ENCODE peak calls at places on chromosomes 4 and X, in eight cellular contexts. Y is neural crest cell; S is mesendoderm; D is iPS-NIHi11; U is DMS153; A is mucosa of descending colon; L is GM12892; R is activated naive CD4-positive, alpha-beta T cell treated with anti-CD3 and anti-CD28 coated beads, Interleukin-2, amount 10 ng/mL, durations not matched to agents 7 days and 5 days. F is an unnamed sample.

GRCh38 chr4:101782546-101782945 is 8.0 kb upstream of the BANK1 start:
- DNase-seq in L (no peak), Y (no peak), R (no peak), A (no peak), U (no peak), S (no peak), D (no peak), F (no peak)

GRCh38 chr4:107034982-107035710 is 967 bp downstream of the DKK2 start:
- DNase-seq in Y (peak), A (peak), U (no peak), R (no peak), L (no peak), S (peak), D (peak), F (peak)

GRCh38 chr4:54754394-54754793 is 96.6 kb downstream of the KIT start:
- DNase-seq in U (no peak), L (no peak), S (no peak), Y (no peak), R (no peak), D (no peak), A (no peak), F (no peak)

GRCh38 chr4:47531241-47531953 is 46.3 kb downstream of the ATP10D start:
- DNase-seq in S (peak), A (no peak), D (peak), Y (no peak), R (peak), U (no peak), L (peak), F (no peak)

GRCh38 chr4:22515888-22516541 is at the start of gene ADGRA3:
- DNase-seq in S (peak), U (no peak), Y (peak), A (peak), D (peak), R (peak), L (peak), F (peak)

GRCh38 chr4:99826016-99826415 is 9.4 kb downstream of the DAPP1 start:
- DNase-seq in U (no peak), R (no peak), D (no peak), A (no peak), L (no peak), Y (no peak), S (no peak), F (no peak)

GRCh38 chrX:23435575-23435974 is 100.9 kb downstream of the PTCHD1 start:
- DNase-seq in R (no peak), D (no peak), S (no peak), Y (no peak), L (no peak), U (no peak), A (no peak), F (no peak)

GRCh38 chrX:119541188-119541587 is 24.0 kb downstream of the STEEP1 start:
- DNase-seq in R (no peak), Y (no peak), U (no peak), D (peak), S (peak), A (no peak), L (no peak), F (no peak)

GRCh38 chr4:177699365-177700213 is 257.4 kb upstream of the AGA start:
- DNase-seq in U (no peak), D (no peak), R (no peak), A (no peak), Y (no peak), S (no peak), L (no peak), F (no peak)

GRCh38 chrX:67555578-67556203 is 11.9 kb downstream of the AR start:
- DNase-seq in S (peak), D (peak), R (no peak), Y (no peak), U (no peak), L (no peak), A (no peak), F (no peak)

GRCh38 chr4:42895452-42895851 is 2.9 kb downstream of the GRXCR1 start:
- DNase-seq in L (no peak), A (no peak), D (no peak), R (no peak), S (no peak), Y (no peak), U (no peak), F (no peak)

GRCh38 chr4:139461022-139461421 is 7.1 kb downstream of the RAB33B start:
- DNase-seq in Y (no peak), U (no peak), S (peak), A (no peak), L (no peak), R (no peak), D (peak), F (no peak)

GRCh38 chrX:130053236-130053635 is 57.1 kb downstream of the ELF4 start:
- DNase-seq in U (no peak), D (no peak), A (no peak), Y (no peak), S (no peak), R (no peak), L (no peak), F (no peak)

GRCh38 chrX:50920132-50920531 is 9.6 kb downstream of the BMP15 start:
- DNase-seq in R (no peak), D (no peak), A (no peak), Y (no peak), L (no peak), S (peak), U (no peak), F (no peak)

GRCh38 chr4:42906906-42907774 is 14.6 kb downstream of the GRXCR1 start:
- DNase-seq in Y (no peak), A (peak), L (no peak), D (no peak), U (no peak), R (no peak), S (peak), F (no peak)

GRCh38 chrX:130120321-130120731 is 10.0 kb upstream of the ELF4 start:
- DNase-seq in D (peak), A (no peak), R (no peak), S (peak), Y (peak), U (no peak), L (peak), F (no peak)

GRCh38 chr4:84497220-84497834 is 1.8 kb downstream of the NKX6-1 start:
- DNase-seq in A (no peak), D (no peak), U (no peak), R (no peak), S (no peak), L (no peak), Y (no peak), F (no peak)

GRCh38 chrX:70001269-70001668 is 48.5 kb downstream of the AWAT2 start:
- DNase-seq in S (no peak), Y (no peak), A (no peak), D (no peak), R (no peak), L (no peak), U (no peak), F (no peak)

GRCh38 chr4:183905081-183905592 is at the start of gene STOX2:
- DNase-seq in R (peak), S (peak), A (peak), D (peak), U (peak), Y (peak), L (no peak), F (peak)

GRCh38 chr4:181289203-181289602 is 954.0 kb upstream of the TENM3 start:
- DNase-seq in L (no peak), S (peak), A (no peak), U (peak), D (no peak), Y (no peak), R (no peak), F (no peak)

GRCh38 chr4:73603854-73604584 is 16.2 kb downstream of the RASSF6 start:
- DNase-seq in Y (no peak), A (no peak), D (no peak), L (no peak), U (no peak), S (no peak), R (no peak), F (no peak)

GRCh38 chr4:140053185-140053584 is 100.8 kb downstream of the MAML3 start:
- DNase-seq in U (no peak), L (no peak), R (no peak), Y (no peak), S (peak), D (no peak), A (no peak), F (no peak)

GRCh38 chr4:44738615-44739014 is 12.3 kb upstream of the GNPDA2 start:
- DNase-seq in A (no peak), D (no peak), L (no peak), U (no peak), Y (no peak), R (no peak), S (peak), F (no peak)

GRCh38 chr4:84753318-84753972 is 170.5 kb downstream of the CDS1 start:
- DNase-seq in A (no peak), S (no peak), R (no peak), L (no peak), D (no peak), U (no peak), Y (no peak), F (no peak)

GRCh38 chrX:121457096-121457495 is 409.7 kb downstream of the GLUD2 start:
- DNase-seq in D (no peak), Y (no peak), R (no peak), S (no peak), L (no peak), A (no peak), U (no peak), F (no peak)

GRCh38 chr4:42280327-42281095 is 116.8 kb upstream of the SHISA3 start:
- DNase-seq in L (no peak), D (peak), U (no peak), S (peak), Y (peak), A (no peak), R (peak), F (no peak)

GRCh38 chrX:71823391-71824057 is 60.4 kb downstream of the CXorf49B start:
- DNase-seq in D (no peak), A (no peak), R (no peak), S (no peak), Y (no peak), U (no peak), L (no peak), F (no peak)

GRCh38 chrX:151776113-151776790 is 41.7 kb downstream of the CNGA2 start:
- DNase-seq in Y (no peak), D (no peak), A (no peak), R (no peak), U (no peak), S (peak), L (no peak), F (no peak)

GRCh38 chr4:86089924-86090323 is 269.9 kb downstream of the MAPK10 start:
- DNase-seq in D (no peak), Y (no peak), R (no peak), S (peak), U (no peak), L (no peak), A (no peak), F (no peak)

GRCh38 chr4:82247171-82247570 is 126.6 kb downstream of the HNRNPD start:
- DNase-seq in R (no peak), S (peak), L (no peak), A (no peak), D (no peak), Y (no peak), U (no peak), F (no peak)

GRCh38 chr4:2040391-2041233 is 18.5 kb upstream of the NAT8L start:
- DNase-seq in D (peak), U (no peak), S (no peak), L (peak), A (peak), Y (no peak), R (no peak), F (no peak)

GRCh38 chr4:121150003-121150402 is 14.1 kb downstream of the TNIP3 start:
- DNase-seq in L (no peak), A (no peak), D (no peak), Y (no peak), S (no peak), R (no peak), U (no peak), F (no peak)

GRCh38 chr4:77047037-77047436 is 28.8 kb downstream of the CCNI start:
- DNase-seq in L (no peak), U (no peak), S (peak), Y (no peak), A (no peak), R (no peak), D (no peak), F (no peak)